ENCODE peak calls at places on chromosomes 12 and 14, in four cellular contexts. T is HepG2, Q is GM12878, I is K562. U is an unnamed sample.

GRCh38 chr12:31005944-31006361 is 67.7 kb upstream of the DDX11 start:
- DNase-seq in T (no peak), Q (no peak), I (no peak), U (no peak)

GRCh38 chr12:109448272-109448671 is 28.8 kb downstream of the KCTD10 start:
- DNase-seq in T (no peak), Q (no peak), I (no peak), U (no peak)

GRCh38 chr12:43267782-43268181 is 284.2 kb downstream of the ADAMTS20 start:
- DNase-seq in T (no peak), Q (no peak), I (no peak), U (no peak)

GRCh38 chr14:90060965-90061848 is 587 bp upstream of the KCNK13 start:
- DNase-seq in T (no peak), Q (no peak), I (no peak), U (peak; percentile 33)

GRCh38 chr12:32178341-32179010 is 71.8 kb downstream of the BICD1 start:
- DNase-seq in T (no peak), Q (no peak), I (no peak), U (no peak)

GRCh38 chr12:39461059-39461458 is 18.1 kb upstream of the KIF21A start:
- DNase-seq in T (no peak), Q (no peak), I (no peak), U (no peak)

GRCh38 chr14:68580676-68581075 is 212.2 kb downstream of the ZFP36L1 start:
- DNase-seq in T (no peak), Q (no peak), I (no peak), U (no peak)

GRCh38 chr12:128727999-128728398 is 95.8 kb downstream of the SLC15A4 start:
- DNase-seq in T (peak; percentile 15), Q (no peak), I (no peak), U (no peak)

GRCh38 chr14:104591031-104591430 is 11.5 kb downstream of the C14orf180 start:
- DNase-seq in T (no peak), Q (no peak), I (no peak), U (no peak)

GRCh38 chr12:105978686-105979085 is 160.1 kb downstream of the NUAK1 start:
- DNase-seq in T (no peak), Q (no peak), I (no peak), U (no peak)

GRCh38 chr12:90851800-90852718 is 102.9 kb downstream of the CCER1 start:
- DNase-seq in T (peak; percentile 69), Q (no peak), I (no peak), U (no peak)
- TF ChIP-seq FOXK2 in T (no peak), Q (no peak), I (no peak), U (no peak)

DNA sequence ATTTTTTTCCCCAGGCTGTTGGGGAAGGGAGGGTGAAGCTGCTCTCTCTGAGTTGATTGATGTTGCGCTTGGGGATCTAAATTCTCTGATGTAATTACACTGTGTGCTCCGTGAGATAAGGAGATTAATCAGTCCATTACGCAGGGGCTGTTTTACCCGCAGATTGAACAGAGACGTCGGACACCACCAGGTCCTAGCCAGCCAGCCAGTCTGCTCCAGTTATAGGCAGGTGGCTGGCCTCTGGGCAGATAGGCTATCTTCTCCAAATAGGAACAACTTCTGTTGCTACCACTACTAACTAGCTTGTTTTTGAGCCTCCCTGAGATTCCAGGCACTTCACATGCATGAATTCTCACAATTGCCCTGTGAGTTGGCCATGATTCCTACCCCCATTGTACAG is 91.1 kb downstream of the SRRM4 start:
- DNase-seq in T (no peak), Q (no peak), I (no peak), U (no peak)
- TF ChIP-seq TARDBP in T (no peak), Q (no peak), I (no peak), U (no peak)

GRCh38 chr12:90858261-90858660 is 96.7 kb downstream of the CCER1 start:
- DNase-seq in T (peak; percentile 83), Q (no peak), I (no peak), U (no peak)
- TF ChIP-seq FOXK2 in T (no peak), Q (no peak), I (no peak), U (no peak)

DNA sequence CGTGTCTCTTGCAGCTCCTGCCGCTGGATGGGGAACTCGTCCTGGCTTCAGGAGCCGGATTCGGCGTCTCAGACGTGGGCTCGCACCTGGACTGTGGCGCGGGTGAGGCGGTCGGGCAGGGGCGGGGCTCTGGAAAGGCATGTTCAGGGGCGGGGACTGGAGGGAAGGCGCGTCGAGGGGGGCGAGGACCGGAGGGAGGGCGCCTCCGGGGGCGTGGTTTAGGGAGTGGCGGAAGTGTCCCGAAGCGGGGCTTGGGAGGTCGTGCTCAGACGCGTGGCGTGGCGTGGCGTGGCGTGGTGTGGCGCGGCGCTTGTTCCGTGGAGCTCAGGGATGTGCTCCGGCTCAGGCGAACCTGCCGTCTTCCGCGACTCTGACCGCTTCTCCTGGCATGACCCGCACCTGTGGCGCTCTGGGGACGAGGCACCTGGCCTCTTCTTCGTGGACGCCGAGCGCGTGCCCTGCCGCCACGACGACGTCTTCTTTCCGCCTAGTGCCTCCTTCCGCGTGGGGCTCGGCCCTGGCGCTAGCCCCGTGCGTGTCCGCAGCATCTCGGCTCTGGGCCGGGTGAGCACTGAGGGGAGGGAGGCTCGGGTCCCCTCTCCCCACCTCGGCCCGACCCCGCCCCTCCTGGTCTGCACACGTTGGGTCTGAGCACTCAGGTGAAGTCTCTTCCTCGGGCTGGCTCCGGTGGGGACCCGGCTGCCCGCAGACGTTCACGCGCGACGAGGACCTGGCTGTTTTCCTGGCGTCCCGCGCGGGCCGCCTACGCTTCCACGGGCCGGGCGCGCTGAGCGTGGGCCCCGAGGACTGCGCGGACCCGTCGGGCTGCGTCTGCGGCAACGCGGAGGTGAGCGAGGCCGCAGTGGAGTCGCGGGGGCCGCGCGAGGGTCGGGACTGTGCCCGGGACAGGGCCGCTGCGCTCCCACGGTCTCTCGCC is 6.2 kb downstream of the AMN start:
- DNase-seq in T (no peak), Q (no peak), I (no peak), U (no peak)
- TF ChIP-seq TARDBP in T (no peak), Q (no peak), I (no peak), U (no peak)

GRCh38 chr14:74085047-74085637 is 386 bp downstream of the LIN52 start:
- DNase-seq in T (peak; percentile 10), Q (no peak), I (peak; percentile 13), U (peak; percentile 37)
- TF ChIP-seq FOXK2 in T (no peak), Q (no peak), I (no peak), U (no peak)

GRCh38 chr14:30621354-30621953 is 665 bp upstream of the SCFD1 start:
- DNase-seq in T (peak; percentile 36), Q (no peak), I (peak; percentile 6), U (peak; percentile 12)
- TF ChIP-seq TARDBP in T (no peak), Q (no peak), I (no peak), U (no peak)

DNA sequence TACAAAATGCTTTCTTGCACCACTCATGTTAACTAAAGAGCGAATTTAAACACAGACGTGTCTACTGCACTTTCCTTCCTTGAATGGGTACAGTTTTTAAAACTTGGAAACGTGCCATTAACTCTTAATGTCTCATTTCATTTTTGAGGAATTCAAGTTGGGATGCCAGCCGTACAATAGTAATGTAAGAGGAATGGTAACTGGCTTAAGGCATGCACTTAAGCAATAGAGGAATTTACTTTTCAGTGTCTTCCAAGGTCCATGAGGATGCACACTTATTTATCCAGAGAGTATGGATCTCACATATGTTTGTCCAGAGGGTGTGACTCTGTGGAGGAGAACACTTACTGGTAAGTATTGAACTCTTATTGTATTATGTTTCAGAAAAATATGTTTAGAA is 52.9 kb downstream of the PPP4R4 start:
- DNase-seq in T (no peak), Q (no peak), I (no peak), U (no peak)
- TF ChIP-seq FOXK2 in T (no peak), Q (no peak), I (no peak), U (no peak)